ENCODE peak calls at places on chromosomes 7 and 10, in five cellular contexts. K is activated T-cell treated with anti-CD3 and anti-CD28 coated beads, Interleukin-2, amount 50 U/mL, for 4 hours; U is amygdala; D is HFFc6; W is CD4-positive, CD25-positive, alpha-beta regulatory T cell. S is an unnamed sample.

GRCh38 chr7:151851782-151852181 is 25.1 kb downstream of the PRKAG2 start:
- DNase-seq in K (no peak), U (no peak), D (no peak), W (no peak), S (no peak)

GRCh38 chr7:91424372-91424771 is 160.1 kb downstream of the FZD1 start:
- DNase-seq in K (no peak), U (no peak), D (no peak), W (no peak), S (no peak)

GRCh38 chr7:82672078-82672477 is 228.5 kb upstream of the CACNA2D1 start:
- DNase-seq in K (no peak), U (no peak), D (no peak), W (no peak), S (no peak)

GRCh38 chr7:71547426-71547825 is 415.5 kb downstream of the GALNT17 start:
- DNase-seq in K (no peak), U (no peak), D (no peak), W (no peak), S (no peak)

GRCh38 chr7:98556288-98556687 is 60.8 kb upstream of the NPTX2 start:
- DNase-seq in K (no peak), U (no peak), D (no peak), W (no peak), S (no peak)

GRCh38 chr7:77455334-77455733 is 39.2 kb upstream of the GSAP start:
- DNase-seq in K (no peak), U (peak), D (peak), W (no peak), S (peak)

GRCh38 chr7:684416-684815 is 42.1 kb upstream of the DNAAF5 start:
- DNase-seq in K (no peak), U (no peak), D (no peak), W (no peak), S (no peak)

GRCh38 chr10:59276928-59277327 is 85.4 kb downstream of the FAM13C start:
- DNase-seq in K (no peak), U (no peak), D (no peak), W (no peak), S (no peak)

GRCh38 chr10:58512470-58513188 is at the start of gene BICC1:
- DNase-seq in K (no peak), U (peak), D (peak), W (no peak), S (peak)

GRCh38 chr10:21985541-21985940 is 18.0 kb downstream of the DNAJC1 start:
- DNase-seq in K (no peak), U (no peak), D (no peak), W (no peak), S (no peak)

GRCh38 chr7:294440-295154 is 4.6 kb downstream of the FOXL3 start:
- DNase-seq in K (no peak), U (no peak), D (no peak), W (no peak), S (no peak)

GRCh38 chr7:41754046-41754445 is 51.2 kb upstream of the INHBA start:
- DNase-seq in K (no peak), U (no peak), D (no peak), W (no peak), S (no peak)

GRCh38 chr7:148914208-148914777 is 30.2 kb upstream of the EZH2 start:
- DNase-seq in K (peak), U (no peak), D (peak), W (no peak), S (peak)

GRCh38 chr10:43753397-43754061 is 104.8 kb upstream of the ZNF32 start:
- DNase-seq in K (no peak), U (no peak), D (no peak), W (no peak), S (no peak)

GRCh38 chr7:44587843-44588711 is 6.0 kb upstream of the TMED4 start:
- DNase-seq in K (peak), U (peak), D (peak), W (peak), S (peak)

GRCh38 chr10:51960494-51960895 is 261.1 kb upstream of the CSTF2T start:
- DNase-seq in K (no peak), U (no peak), D (peak), W (peak), S (peak)

GRCh38 chr10:88417337-88417736 is 165.8 kb downstream of the RNLS start:
- DNase-seq in K (no peak), U (no peak), D (no peak), W (no peak), S (no peak)

GRCh38 chr7:135877799-135878198 is 99.4 kb downstream of the MTPN start:
- DNase-seq in K (no peak), U (no peak), D (no peak), W (no peak), S (peak)

GRCh38 chr10:86244995-86245394 is 121.6 kb downstream of the GRID1 start:
- DNase-seq in K (no peak), U (no peak), D (no peak), W (no peak), S (no peak)

GRCh38 chr10:115830260-115830970 is 442.6 kb downstream of the GFRA1 start:
- DNase-seq in K (no peak), U (no peak), D (peak), W (no peak), S (no peak)

GRCh38 chr7:11228515-11228914 is 254.8 kb downstream of the PHF14 start:
- DNase-seq in K (no peak), U (no peak), D (no peak), W (no peak), S (no peak)

GRCh38 chr7:159130820-159131219 is 13.8 kb downstream of the VIPR2 start:
- DNase-seq in K (no peak), U (no peak), D (no peak), W (no peak), S (no peak)

GRCh38 chr10:126171555-126171954 is 216.7 kb downstream of the ADAM12 start:
- DNase-seq in K (no peak), U (no peak), D (peak), W (no peak), S (no peak)

GRCh38 chr10:1376384-1376945 is 320.3 kb downstream of the WDR37 start:
- DNase-seq in K (no peak), U (no peak), D (no peak), W (no peak), S (no peak)

GRCh38 chr10:122237326-122237725 is 33.8 kb upstream of the BTBD16 start:
- DNase-seq in K (no peak), U (no peak), D (no peak), W (no peak), S (no peak)

GRCh38 chr10:97571622-97572021 is 957 bp upstream of the ANKRD2 start:
- DNase-seq in K (no peak), U (no peak), D (no peak), W (no peak), S (no peak)

GRCh38 chr10:119308556-119309422 is 101.4 kb downstream of the GRK5 start:
- DNase-seq in K (no peak), U (no peak), D (no peak), W (no peak), S (no peak)

GRCh38 chr7:2104107-2104710 is 128.5 kb downstream of the MAD1L1 start:
- DNase-seq in K (peak), U (peak), D (peak), W (peak), S (peak)

GRCh38 chr10:50379652-50380051 is 128.3 kb upstream of the ASAH2 start:
- DNase-seq in K (no peak), U (no peak), D (no peak), W (no peak), S (no peak)

GRCh38 chr7:132030883-132031282 is 474.5 kb upstream of the PODXL start:
- DNase-seq in K (no peak), U (no peak), D (no peak), W (no peak), S (no peak)

GRCh38 chr7:11540271-11540761 is 291.7 kb downstream of the THSD7A start:
- DNase-seq in K (no peak), U (no peak), D (no peak), W (no peak), S (peak)

GRCh38 chr10:13349776-13350274 is 1.7 kb upstream of the SEPHS1 start:
- DNase-seq in K (no peak), U (no peak), D (peak), W (peak), S (peak)

GRCh38 chr10:36172054-36172531 is 530.0 kb upstream of the FZD8 start:
- DNase-seq in K (no peak), U (no peak), D (peak), W (no peak), S (no peak)

GRCh38 chr10:108850138-108850854 is 1073.0 kb downstream of the XPNPEP1 start:
- DNase-seq in K (no peak), U (no peak), D (no peak), W (no peak), S (no peak)

S was measured in kidney glomerular epithelial cell.